ENCODE peak calls at places on chromosomes 11 and 22, in five cellular contexts. One of them, this sample, is unnamed.

GRCh38 chr11:61272731-61273130 is 22.4 kb downstream of the VWCE start:
- DNase-seq in substantia nigra: no peak
- DNase-seq in mesendoderm: no peak
- DNase-seq in RWPE2: no peak
- DNase-seq in CD8-positive, alpha-beta memory T cell: no peak
- DNase-seq in this sample: no peak

GRCh38 chr22:40156001-40156516 is 21.7 kb upstream of the TNRC6B start:
- DNase-seq in substantia nigra: no peak
- DNase-seq in mesendoderm: peak
- DNase-seq in RWPE2: peak
- DNase-seq in CD8-positive, alpha-beta memory T cell: no peak
- DNase-seq in this sample: no peak

GRCh38 chr22:30212363-30212995 is 34.1 kb downstream of the LIF start:
- DNase-seq in substantia nigra: no peak
- DNase-seq in mesendoderm: peak
- DNase-seq in RWPE2: peak
- DNase-seq in CD8-positive, alpha-beta memory T cell: no peak
- DNase-seq in this sample: peak

GRCh38 chr11:128095459-128096096 is 491.8 kb downstream of the ETS1 start:
- DNase-seq in substantia nigra: no peak
- DNase-seq in mesendoderm: peak
- DNase-seq in RWPE2: no peak
- DNase-seq in CD8-positive, alpha-beta memory T cell: no peak
- DNase-seq in this sample: no peak

GRCh38 chr11:9263840-9264380 is 1.2 kb downstream of the DENND5A start:
- DNase-seq in substantia nigra: no peak
- DNase-seq in mesendoderm: no peak
- DNase-seq in RWPE2: no peak
- DNase-seq in CD8-positive, alpha-beta memory T cell: no peak
- DNase-seq in this sample: no peak

GRCh38 chr11:89491141-89491690 is at the start of gene NOX4:
- DNase-seq in substantia nigra: no peak
- DNase-seq in mesendoderm: peak
- DNase-seq in RWPE2: peak
- DNase-seq in CD8-positive, alpha-beta memory T cell: no peak
- DNase-seq in this sample: no peak

GRCh38 chr22:50305658-50306566 is 1.5 kb downstream of the PLXNB2 start:
- DNase-seq in substantia nigra: peak
- DNase-seq in mesendoderm: peak
- DNase-seq in RWPE2: peak
- DNase-seq in CD8-positive, alpha-beta memory T cell: no peak
- DNase-seq in this sample: peak

GRCh38 chr11:115652094-115652493 is 147.9 kb upstream of the CADM1 start:
- DNase-seq in substantia nigra: no peak
- DNase-seq in mesendoderm: peak
- DNase-seq in RWPE2: no peak
- DNase-seq in CD8-positive, alpha-beta memory T cell: no peak
- DNase-seq in this sample: no peak

GRCh38 chr22:47281126-47282106 is 519.0 kb downstream of the TBC1D22A start:
- DNase-seq in substantia nigra: no peak
- DNase-seq in mesendoderm: no peak
- DNase-seq in RWPE2: no peak
- DNase-seq in CD8-positive, alpha-beta memory T cell: peak
- DNase-seq in this sample: no peak

GRCh38 chr11:34788642-34789041 is 127.5 kb downstream of the APIP start:
- DNase-seq in substantia nigra: no peak
- DNase-seq in mesendoderm: no peak
- DNase-seq in RWPE2: no peak
- DNase-seq in CD8-positive, alpha-beta memory T cell: no peak
- DNase-seq in this sample: no peak

GRCh38 chr11:87266751-87267150 is 229.0 kb downstream of the TMEM135 start:
- DNase-seq in substantia nigra: no peak
- DNase-seq in mesendoderm: no peak
- DNase-seq in RWPE2: no peak
- DNase-seq in CD8-positive, alpha-beta memory T cell: no peak
- DNase-seq in this sample: peak

GRCh38 chr22:49298834-49299750 is 528.6 kb downstream of the BRD1 start:
- DNase-seq in substantia nigra: no peak
- DNase-seq in mesendoderm: no peak
- DNase-seq in RWPE2: no peak
- DNase-seq in CD8-positive, alpha-beta memory T cell: peak
- DNase-seq in this sample: no peak

GRCh38 chr11:21142007-21142406 is 472.6 kb downstream of the NELL1 start:
- DNase-seq in substantia nigra: no peak
- DNase-seq in mesendoderm: peak
- DNase-seq in RWPE2: no peak
- DNase-seq in CD8-positive, alpha-beta memory T cell: no peak
- DNase-seq in this sample: no peak

GRCh38 chr11:69377953-69378302 is 84.0 kb downstream of the MYEOV start:
- DNase-seq in substantia nigra: no peak
- DNase-seq in mesendoderm: no peak
- DNase-seq in RWPE2: peak
- DNase-seq in CD8-positive, alpha-beta memory T cell: peak
- DNase-seq in this sample: no peak

GRCh38 chr22:32380991-32381390 is 23.3 kb downstream of the RFPL3 start:
- DNase-seq in substantia nigra: no peak
- DNase-seq in mesendoderm: no peak
- DNase-seq in RWPE2: no peak
- DNase-seq in CD8-positive, alpha-beta memory T cell: no peak
- DNase-seq in this sample: no peak

GRCh38 chr11:134032501-134033091 is 36.3 kb upstream of the JAM3 start:
- DNase-seq in substantia nigra: no peak
- DNase-seq in mesendoderm: no peak
- DNase-seq in RWPE2: no peak
- DNase-seq in CD8-positive, alpha-beta memory T cell: peak
- DNase-seq in this sample: no peak

GRCh38 chr11:126231725-126232459 is 20.3 kb downstream of the FAM118B start:
- DNase-seq in substantia nigra: no peak
- DNase-seq in mesendoderm: no peak
- DNase-seq in RWPE2: no peak
- DNase-seq in CD8-positive, alpha-beta memory T cell: no peak
- DNase-seq in this sample: no peak

GRCh38 chr11:100887659-100888058 is 200.6 kb downstream of the ARHGAP42 start:
- DNase-seq in substantia nigra: no peak
- DNase-seq in mesendoderm: peak
- DNase-seq in RWPE2: no peak
- DNase-seq in CD8-positive, alpha-beta memory T cell: no peak
- DNase-seq in this sample: no peak

GRCh38 chr11:114256176-114256897 is 39.9 kb upstream of the NNMT start:
- DNase-seq in substantia nigra: no peak
- DNase-seq in mesendoderm: no peak
- DNase-seq in RWPE2: no peak
- DNase-seq in CD8-positive, alpha-beta memory T cell: no peak
- DNase-seq in this sample: no peak

GRCh38 chr11:85718991-85719807 is 33.2 kb upstream of the CCDC89 start:
- DNase-seq in substantia nigra: peak
- DNase-seq in mesendoderm: peak
- DNase-seq in RWPE2: peak
- DNase-seq in CD8-positive, alpha-beta memory T cell: no peak
- DNase-seq in this sample: peak

GRCh38 chr11:78338138-78338537 is 79.5 kb downstream of the GAB2 start:
- DNase-seq in substantia nigra: no peak
- DNase-seq in mesendoderm: no peak
- DNase-seq in RWPE2: no peak
- DNase-seq in CD8-positive, alpha-beta memory T cell: no peak
- DNase-seq in this sample: no peak

GRCh38 chr11:46637546-46637945 is 20.2 kb downstream of the ATG13 start:
- DNase-seq in substantia nigra: no peak
- DNase-seq in mesendoderm: no peak
- DNase-seq in RWPE2: no peak
- DNase-seq in CD8-positive, alpha-beta memory T cell: no peak
- DNase-seq in this sample: no peak

GRCh38 chr11:127998421-127998820 is 588.9 kb downstream of the ETS1 start:
- DNase-seq in substantia nigra: no peak
- DNase-seq in mesendoderm: no peak
- DNase-seq in RWPE2: no peak
- DNase-seq in CD8-positive, alpha-beta memory T cell: no peak
- DNase-seq in this sample: no peak

GRCh38 chr11:2086239-2087040 is 52.7 kb downstream of the IGF2 start:
- DNase-seq in substantia nigra: no peak
- DNase-seq in mesendoderm: no peak
- DNase-seq in RWPE2: peak
- DNase-seq in CD8-positive, alpha-beta memory T cell: peak
- DNase-seq in this sample: no peak

GRCh38 chr11:10885703-10886363 is 28.0 kb upstream of the ZBED5 start:
- DNase-seq in substantia nigra: no peak
- DNase-seq in mesendoderm: no peak
- DNase-seq in RWPE2: no peak
- DNase-seq in CD8-positive, alpha-beta memory T cell: no peak
- DNase-seq in this sample: no peak

GRCh38 chr22:39254789-39255298 is 10.1 kb upstream of the PDGFB start:
- DNase-seq in substantia nigra: no peak
- DNase-seq in mesendoderm: no peak
- DNase-seq in RWPE2: no peak
- DNase-seq in CD8-positive, alpha-beta memory T cell: peak
- DNase-seq in this sample: no peak

GRCh38 chr11:45087761-45088160 is 58.7 kb upstream of the PRDM11 start:
- DNase-seq in substantia nigra: no peak
- DNase-seq in mesendoderm: no peak
- DNase-seq in RWPE2: no peak
- DNase-seq in CD8-positive, alpha-beta memory T cell: no peak
- DNase-seq in this sample: no peak

GRCh38 chr11:45090607-45091006 is 55.8 kb upstream of the PRDM11 start:
- DNase-seq in substantia nigra: no peak
- DNase-seq in mesendoderm: no peak
- DNase-seq in RWPE2: no peak
- DNase-seq in CD8-positive, alpha-beta memory T cell: no peak
- DNase-seq in this sample: no peak

GRCh38 chr11:45087301-45087700 is 59.1 kb upstream of the PRDM11 start:
- DNase-seq in substantia nigra: no peak
- DNase-seq in mesendoderm: no peak
- DNase-seq in RWPE2: no peak
- DNase-seq in CD8-positive, alpha-beta memory T cell: no peak
- DNase-seq in this sample: no peak

GRCh38 chr11:45089845-45090499 is 56.5 kb upstream of the PRDM11 start:
- DNase-seq in substantia nigra: no peak
- DNase-seq in mesendoderm: peak
- DNase-seq in RWPE2: no peak
- DNase-seq in CD8-positive, alpha-beta memory T cell: no peak
- DNase-seq in this sample: no peak

GRCh38 chr11:45089251-45089650 is 57.2 kb upstream of the PRDM11 start:
- DNase-seq in substantia nigra: no peak
- DNase-seq in mesendoderm: no peak
- DNase-seq in RWPE2: no peak
- DNase-seq in CD8-positive, alpha-beta memory T cell: no peak
- DNase-seq in this sample: no peak
- H3K27ac ChIP-seq in substantia nigra: no peak
- H3K27ac ChIP-seq in mesendoderm: no peak
- H3K27ac ChIP-seq in RWPE2: peak
- H3K27ac ChIP-seq in CD8-positive, alpha-beta memory T cell: no peak
- H3K27ac ChIP-seq in this sample: peak

GRCh38 chr11:94740083-94740974 is 27.8 kb upstream of the AMOTL1 start:
- DNase-seq in substantia nigra: no peak
- DNase-seq in mesendoderm: peak
- DNase-seq in RWPE2: no peak
- DNase-seq in CD8-positive, alpha-beta memory T cell: no peak
- DNase-seq in this sample: no peak
- H3K27ac ChIP-seq in substantia nigra: no peak
- H3K27ac ChIP-seq in mesendoderm: no peak
- H3K27ac ChIP-seq in RWPE2: peak
- H3K27ac ChIP-seq in CD8-positive, alpha-beta memory T cell: no peak
- H3K27ac ChIP-seq in this sample: peak

GRCh38 chr11:63889344-63889743 is 27.6 kb downstream of the RCOR2 start:
- DNase-seq in substantia nigra: no peak
- DNase-seq in mesendoderm: no peak
- DNase-seq in RWPE2: no peak
- DNase-seq in CD8-positive, alpha-beta memory T cell: no peak
- DNase-seq in this sample: no peak

GRCh38 chr11:63888170-63889086 is 28.5 kb downstream of the RCOR2 start:
- DNase-seq in substantia nigra: no peak
- DNase-seq in mesendoderm: peak
- DNase-seq in RWPE2: peak
- DNase-seq in CD8-positive, alpha-beta memory T cell: peak
- DNase-seq in this sample: peak

GRCh38 chr11:63890368-63890767 is 26.6 kb downstream of the RCOR2 start:
- DNase-seq in substantia nigra: no peak
- DNase-seq in mesendoderm: no peak
- DNase-seq in RWPE2: no peak
- DNase-seq in CD8-positive, alpha-beta memory T cell: no peak
- DNase-seq in this sample: no peak

GRCh38 chr11:63884191-63884590 is 32.8 kb downstream of the RCOR2 start:
- DNase-seq in substantia nigra: no peak
- DNase-seq in mesendoderm: no peak
- DNase-seq in RWPE2: no peak
- DNase-seq in CD8-positive, alpha-beta memory T cell: no peak
- DNase-seq in this sample: no peak

GRCh38 chr11:63887600-63887999 is 29.4 kb downstream of the RCOR2 start:
- DNase-seq in substantia nigra: no peak
- DNase-seq in mesendoderm: peak
- DNase-seq in RWPE2: no peak
- DNase-seq in CD8-positive, alpha-beta memory T cell: no peak
- DNase-seq in this sample: no peak
- H3K27ac ChIP-seq in substantia nigra: peak
- H3K27ac ChIP-seq in mesendoderm: no peak
- H3K27ac ChIP-seq in RWPE2: peak
- H3K27ac ChIP-seq in CD8-positive, alpha-beta memory T cell: peak
- H3K27ac ChIP-seq in this sample: peak

DNA sequence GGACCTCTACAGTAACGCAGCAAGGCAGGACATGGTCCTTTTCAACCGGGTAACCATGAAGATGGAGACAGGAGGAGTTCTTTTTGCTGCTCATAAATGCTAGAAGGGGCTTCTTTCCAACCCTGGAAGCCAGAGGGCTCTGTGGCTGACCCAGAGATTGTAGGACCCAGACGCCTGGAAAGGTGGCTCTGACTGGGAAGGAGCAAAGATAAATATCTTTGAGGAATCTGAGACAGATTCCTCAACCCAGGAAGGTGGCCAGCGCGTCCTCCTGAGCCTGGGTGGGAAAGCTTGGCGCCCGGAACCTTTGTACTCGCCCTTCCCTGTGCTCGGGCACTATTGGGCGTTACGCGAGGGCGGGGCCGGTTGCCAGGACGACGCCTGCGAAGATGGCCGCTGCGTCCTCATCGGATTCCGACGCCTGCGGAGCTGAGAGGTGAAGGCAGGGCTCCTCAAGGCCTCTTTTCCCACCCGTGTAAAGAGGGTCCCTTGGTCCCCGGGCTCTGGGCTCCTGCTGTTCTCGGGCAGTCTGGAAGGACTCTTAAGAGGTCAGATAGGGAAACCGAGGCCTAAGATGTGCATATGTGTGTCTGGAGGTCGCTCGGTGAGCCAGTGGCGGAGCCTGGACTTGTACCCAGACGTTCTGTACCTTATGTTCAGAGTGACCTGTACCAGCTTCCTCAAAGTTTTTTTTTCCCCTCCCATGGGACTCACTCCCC is at the start of gene BBS1:
- DNase-seq in substantia nigra: peak
- DNase-seq in mesendoderm: peak
- DNase-seq in RWPE2: no peak
- DNase-seq in CD8-positive, alpha-beta memory T cell: peak
- DNase-seq in this sample: no peak
- H3K27ac ChIP-seq in substantia nigra: peak
- H3K27ac ChIP-seq in mesendoderm: peak
- H3K27ac ChIP-seq in RWPE2: no peak
- H3K27ac ChIP-seq in CD8-positive, alpha-beta memory T cell: peak
- H3K27ac ChIP-seq in this sample: peak